ENCODE peak calls at places on chromosomes 6 and 20, in six cellular contexts. One of them, this sample, is unnamed.

GRCh38 chr6:105363100-105363754 is 39.7 kb downstream of the PREP start:
- DNase-seq in tibial artery: no peak
- DNase-seq in dorsolateral prefrontal cortex: no peak
- DNase-seq in A673: peak; percentile 48
- DNase-seq in heart left ventricle: no peak
- DNase-seq in right lobe of liver: no peak
- DNase-seq in this sample: peak; percentile 24

GRCh38 chr6:88984152-88984551 is 20.7 kb upstream of the RNGTT start:
- DNase-seq in heart left ventricle: no peak
- DNase-seq in right lobe of liver: no peak
- DNase-seq in dorsolateral prefrontal cortex: no peak
- DNase-seq in tibial artery: no peak
- DNase-seq in A673: no peak
- DNase-seq in this sample: no peak

GRCh38 chr6:153126218-153126617 is 4.9 kb downstream of the RGS17 start:
- DNase-seq in heart left ventricle: no peak
- DNase-seq in dorsolateral prefrontal cortex: no peak
- DNase-seq in right lobe of liver: no peak
- DNase-seq in A673: no peak
- DNase-seq in tibial artery: no peak
- DNase-seq in this sample: no peak

GRCh38 chr6:168554898-168555617 is 114.1 kb downstream of the SMOC2 start:
- DNase-seq in right lobe of liver: no peak
- DNase-seq in tibial artery: no peak
- DNase-seq in A673: no peak
- DNase-seq in heart left ventricle: no peak
- DNase-seq in dorsolateral prefrontal cortex: no peak
- DNase-seq in this sample: no peak

GRCh38 chr20:18443841-18444240 is 23.0 kb downstream of the DZANK1 start:
- DNase-seq in tibial artery: no peak
- DNase-seq in heart left ventricle: no peak
- DNase-seq in dorsolateral prefrontal cortex: no peak
- DNase-seq in A673: peak; percentile 59
- DNase-seq in right lobe of liver: no peak
- DNase-seq in this sample: no peak

GRCh38 chr6:134628154-134628553 is 310.2 kb upstream of the SGK1 start:
- DNase-seq in right lobe of liver: no peak
- DNase-seq in dorsolateral prefrontal cortex: no peak
- DNase-seq in tibial artery: no peak
- DNase-seq in heart left ventricle: no peak
- DNase-seq in A673: no peak
- DNase-seq in this sample: no peak

GRCh38 chr20:22999756-23000155 is 35.4 kb upstream of the SSTR4 start:
- DNase-seq in tibial artery: no peak
- DNase-seq in heart left ventricle: no peak
- DNase-seq in A673: no peak
- DNase-seq in right lobe of liver: no peak
- DNase-seq in dorsolateral prefrontal cortex: no peak
- DNase-seq in this sample: no peak

GRCh38 chr6:155377061-155377460 is 62.8 kb upstream of the TFB1M start:
- DNase-seq in tibial artery: no peak
- DNase-seq in right lobe of liver: no peak
- DNase-seq in heart left ventricle: no peak
- DNase-seq in A673: no peak
- DNase-seq in dorsolateral prefrontal cortex: no peak
- DNase-seq in this sample: peak; percentile 49

GRCh38 chr20:32036716-32037355 is 15.2 kb upstream of the HCK start:
- DNase-seq in A673: no peak
- DNase-seq in tibial artery: no peak
- DNase-seq in heart left ventricle: no peak
- DNase-seq in dorsolateral prefrontal cortex: no peak
- DNase-seq in right lobe of liver: no peak
- DNase-seq in this sample: no peak

GRCh38 chr6:28910901-28911680 is 12.7 kb downstream of the TRIM27 start:
- DNase-seq in right lobe of liver: no peak
- DNase-seq in heart left ventricle: no peak
- DNase-seq in A673: no peak
- DNase-seq in tibial artery: no peak
- DNase-seq in dorsolateral prefrontal cortex: no peak
- DNase-seq in this sample: no peak

GRCh38 chr6:113873043-113873667 is 16.0 kb downstream of the MARCKS start:
- DNase-seq in dorsolateral prefrontal cortex: peak; percentile 34
- DNase-seq in tibial artery: peak; percentile 68
- DNase-seq in right lobe of liver: peak; percentile 53
- DNase-seq in heart left ventricle: no peak
- DNase-seq in A673: no peak
- DNase-seq in this sample: no peak

GRCh38 chr6:35142578-35142977 is 1.4 kb upstream of the TCP11 start:
- DNase-seq in dorsolateral prefrontal cortex: no peak
- DNase-seq in right lobe of liver: no peak
- DNase-seq in heart left ventricle: no peak
- DNase-seq in A673: peak; percentile 19
- DNase-seq in tibial artery: no peak
- DNase-seq in this sample: peak; percentile 18

GRCh38 chr6:165952514-165952913 is 215.1 kb downstream of the TBXT start:
- DNase-seq in heart left ventricle: no peak
- DNase-seq in right lobe of liver: no peak
- DNase-seq in dorsolateral prefrontal cortex: no peak
- DNase-seq in tibial artery: no peak
- DNase-seq in A673: no peak
- DNase-seq in this sample: no peak

GRCh38 chr6:155646443-155646842 is 190.8 kb upstream of the NOX3 start:
- DNase-seq in heart left ventricle: no peak
- DNase-seq in dorsolateral prefrontal cortex: no peak
- DNase-seq in A673: peak; percentile 63
- DNase-seq in tibial artery: no peak
- DNase-seq in right lobe of liver: no peak
- DNase-seq in this sample: no peak

GRCh38 chr6:135532559-135532958 is 35.0 kb upstream of the AHI1 start:
- DNase-seq in right lobe of liver: no peak
- DNase-seq in heart left ventricle: no peak
- DNase-seq in dorsolateral prefrontal cortex: no peak
- DNase-seq in tibial artery: no peak
- DNase-seq in A673: no peak
- DNase-seq in this sample: no peak

DNA sequence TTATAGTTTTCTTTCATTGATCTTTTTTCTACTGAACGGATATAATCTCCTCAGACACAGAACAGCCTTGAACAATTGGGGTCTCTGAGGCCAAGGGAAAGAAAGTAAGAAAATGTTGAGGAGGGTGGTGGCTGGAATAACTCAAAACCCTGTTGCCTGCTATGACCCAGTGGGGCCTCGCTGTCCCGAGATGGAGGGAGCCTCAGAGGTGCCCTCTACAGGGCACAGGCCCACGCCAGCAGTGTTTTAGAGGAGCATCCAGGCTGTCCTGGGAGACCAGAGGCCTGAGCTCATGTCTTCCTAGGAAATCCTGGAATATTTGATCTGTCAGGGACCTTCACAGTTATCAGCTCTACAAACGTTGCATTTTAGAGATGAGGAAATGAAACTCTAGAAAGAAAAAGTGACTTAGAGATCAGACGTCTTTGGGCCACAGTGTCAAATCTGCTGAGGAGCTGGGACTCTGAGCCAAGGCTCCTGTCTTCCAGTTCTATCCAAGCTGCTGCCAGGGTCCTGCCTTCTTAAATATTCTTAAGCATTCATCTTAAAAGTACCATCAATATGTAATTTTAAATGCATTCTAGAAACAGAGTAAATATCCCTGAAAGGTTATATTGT is 26.3 kb downstream of the ALDH5A1 start:
- DNase-seq in right lobe of liver: peak; percentile 74
- DNase-seq in A673: peak; percentile 62
- DNase-seq in heart left ventricle: peak; percentile 55
- DNase-seq in dorsolateral prefrontal cortex: no peak
- DNase-seq in tibial artery: no peak
- DNase-seq in this sample: no peak
- TF ChIP-seq CTCF in right lobe of liver: peak; percentile 84
- TF ChIP-seq CTCF in A673: peak; percentile 81
- TF ChIP-seq CTCF in heart left ventricle: peak; percentile 62
- TF ChIP-seq CTCF in dorsolateral prefrontal cortex: peak; percentile 36
- TF ChIP-seq CTCF in tibial artery: peak; percentile 63
- TF ChIP-seq CTCF in this sample: peak; percentile 76

GRCh38 chr6:131949615-131949908 is 1.6 kb downstream of the CCN2 start:
- DNase-seq in right lobe of liver: no peak
- DNase-seq in dorsolateral prefrontal cortex: no peak
- DNase-seq in tibial artery: no peak
- DNase-seq in heart left ventricle: no peak
- DNase-seq in A673: no peak
- DNase-seq in this sample: peak; percentile 72

GRCh38 chr6:131951576-131952230 is 531 bp upstream of the CCN2 start:
- DNase-seq in heart left ventricle: no peak
- DNase-seq in right lobe of liver: no peak
- DNase-seq in A673: peak; percentile 16
- DNase-seq in dorsolateral prefrontal cortex: no peak
- DNase-seq in tibial artery: no peak
- DNase-seq in this sample: no peak

GRCh38 chr6:131948692-131949614 is 2.2 kb downstream of the CCN2 start:
- DNase-seq in right lobe of liver: no peak
- DNase-seq in tibial artery: peak; percentile 70
- DNase-seq in A673: peak; percentile 50
- DNase-seq in dorsolateral prefrontal cortex: no peak
- DNase-seq in heart left ventricle: peak; percentile 35
- DNase-seq in this sample: peak; percentile 84

GRCh38 chr6:131949909-131950766 is 1.0 kb downstream of the CCN2 start:
- DNase-seq in dorsolateral prefrontal cortex: peak; percentile 66
- DNase-seq in tibial artery: peak; percentile 89
- DNase-seq in heart left ventricle: peak; percentile 78
- DNase-seq in right lobe of liver: peak; percentile 80
- DNase-seq in A673: peak; percentile 83
- DNase-seq in this sample: peak; percentile 87

GRCh38 chr6:131950767-131951575 is at the start of gene CCN2:
- DNase-seq in heart left ventricle: peak; percentile 79
- DNase-seq in A673: peak; percentile 90
- DNase-seq in tibial artery: peak; percentile 90
- DNase-seq in dorsolateral prefrontal cortex: peak; percentile 45
- DNase-seq in right lobe of liver: peak; percentile 86
- DNase-seq in this sample: peak; percentile 99
- H3K4me3 ChIP-seq in heart left ventricle: peak within 1 kb of the TSS; percentile 76
- H3K4me3 ChIP-seq in A673: peak within 1 kb of the TSS; percentile 68
- H3K4me3 ChIP-seq in tibial artery: peak within 1 kb of the TSS; percentile 89
- H3K4me3 ChIP-seq in dorsolateral prefrontal cortex: peak within 1 kb of the TSS; percentile 69
- H3K4me3 ChIP-seq in right lobe of liver: peak within 1 kb of the TSS; percentile 61
- H3K4me3 ChIP-seq in this sample: peak within 1 kb of the TSS; percentile 79

GRCh38 chr6:100099189-100100074 is 105.4 kb upstream of the MCHR2 start:
- DNase-seq in heart left ventricle: no peak
- DNase-seq in A673: peak; percentile 60
- DNase-seq in right lobe of liver: no peak
- DNase-seq in tibial artery: no peak
- DNase-seq in dorsolateral prefrontal cortex: no peak
- DNase-seq in this sample: no peak
- TF ChIP-seq CTCF in heart left ventricle: peak; percentile 58
- TF ChIP-seq CTCF in A673: peak; percentile 77
- TF ChIP-seq CTCF in right lobe of liver: peak; percentile 59
- TF ChIP-seq CTCF in tibial artery: peak; percentile 36
- TF ChIP-seq CTCF in dorsolateral prefrontal cortex: peak; percentile 87
- TF ChIP-seq CTCF in this sample: no peak

GRCh38 chr20:61445741-61446140 is 193.7 kb downstream of the CDH4 start:
- DNase-seq in heart left ventricle: no peak
- DNase-seq in right lobe of liver: no peak
- DNase-seq in A673: no peak
- DNase-seq in tibial artery: no peak
- DNase-seq in dorsolateral prefrontal cortex: no peak
- DNase-seq in this sample: no peak

GRCh38 chr20:61442718-61443117 is 190.7 kb downstream of the CDH4 start:
- DNase-seq in A673: no peak
- DNase-seq in dorsolateral prefrontal cortex: no peak
- DNase-seq in right lobe of liver: no peak
- DNase-seq in tibial artery: peak; percentile 40
- DNase-seq in heart left ventricle: no peak
- DNase-seq in this sample: no peak

GRCh38 chr20:61443541-61444126 is 191.6 kb downstream of the CDH4 start:
- DNase-seq in dorsolateral prefrontal cortex: no peak
- DNase-seq in A673: peak; percentile 25
- DNase-seq in tibial artery: peak; percentile 7
- DNase-seq in right lobe of liver: no peak
- DNase-seq in heart left ventricle: no peak
- DNase-seq in this sample: peak; percentile 11

GRCh38 chr20:61445138-61445537 is 193.1 kb downstream of the CDH4 start:
- DNase-seq in A673: no peak
- DNase-seq in heart left ventricle: no peak
- DNase-seq in right lobe of liver: no peak
- DNase-seq in dorsolateral prefrontal cortex: no peak
- DNase-seq in tibial artery: peak; percentile 48
- DNase-seq in this sample: no peak

GRCh38 chr20:61444637-61445036 is 192.6 kb downstream of the CDH4 start:
- DNase-seq in heart left ventricle: no peak
- DNase-seq in tibial artery: no peak
- DNase-seq in dorsolateral prefrontal cortex: no peak
- DNase-seq in A673: no peak
- DNase-seq in right lobe of liver: no peak
- DNase-seq in this sample: no peak
- H3K4me3 ChIP-seq in heart left ventricle: no peak overlapping the region
- H3K4me3 ChIP-seq in tibial artery: no peak overlapping the region
- H3K4me3 ChIP-seq in dorsolateral prefrontal cortex: no peak overlapping the region
- H3K4me3 ChIP-seq in A673: no peak overlapping the region
- H3K4me3 ChIP-seq in right lobe of liver: no peak overlapping the region
- H3K4me3 ChIP-seq in this sample: no peak overlapping the region

GRCh38 chr6:69487688-69488087 is 309.1 kb downstream of the LMBRD1 start:
- DNase-seq in tibial artery: no peak
- DNase-seq in heart left ventricle: no peak
- DNase-seq in dorsolateral prefrontal cortex: no peak
- DNase-seq in A673: peak; percentile 36
- DNase-seq in right lobe of liver: no peak
- DNase-seq in this sample: no peak
- TF ChIP-seq CTCF in tibial artery: no peak
- TF ChIP-seq CTCF in heart left ventricle: peak; percentile 24
- TF ChIP-seq CTCF in dorsolateral prefrontal cortex: no peak
- TF ChIP-seq CTCF in A673: peak; percentile 74
- TF ChIP-seq CTCF in right lobe of liver: no peak
- TF ChIP-seq CTCF in this sample: no peak

GRCh38 chr6:157490870-157491269 is 109.9 kb downstream of the ZDHHC14 start:
- DNase-seq in tibial artery: no peak
- DNase-seq in heart left ventricle: no peak
- DNase-seq in A673: no peak
- DNase-seq in dorsolateral prefrontal cortex: no peak
- DNase-seq in right lobe of liver: no peak
- DNase-seq in this sample: no peak
- H3K4me3 ChIP-seq in tibial artery: no peak overlapping the region
- H3K4me3 ChIP-seq in heart left ventricle: no peak overlapping the region
- H3K4me3 ChIP-seq in A673: no peak overlapping the region
- H3K4me3 ChIP-seq in dorsolateral prefrontal cortex: no peak overlapping the region
- H3K4me3 ChIP-seq in right lobe of liver: no peak overlapping the region
- H3K4me3 ChIP-seq in this sample: no peak overlapping the region